ENCODE peak calls at places on chromosomes 3 and 15, in seven cellular contexts. V is endothelial cell of umbilical vein, L is HL-60, Q is SK-N-SH, A is spleen, T is sigmoid colon, H is HCT116. G is an unnamed sample.

GRCh38 chr3:28980631-28981030 is 300.2 kb upstream of the RBMS3 start:
- DNase-seq in V (no peak), L (no peak), Q (no peak), A (no peak), T (no peak), H (no peak), G (no peak)

GRCh38 chr3:61173685-61174084 is 77.6 kb downstream of the FHIT start:
- DNase-seq in V (peak; percentile 4), L (no peak), Q (no peak), A (no peak), T (no peak), H (no peak), G (no peak)

GRCh38 chr3:194756460-194757355 is 71.0 kb downstream of the FAM43A start:
- DNase-seq in V (no peak), L (no peak), Q (peak; percentile 57), A (no peak), T (peak; percentile 81), H (no peak), G (no peak)

GRCh38 chr3:48187579-48188265 is 495 bp downstream of the CDC25A start:
- DNase-seq in V (no peak), L (no peak), Q (peak; percentile 74), A (peak; percentile 91), T (no peak), H (no peak), G (no peak)

GRCh38 chr3:66469220-66469640 is 31.6 kb downstream of the LRIG1 start:
- DNase-seq in V (no peak), L (no peak), Q (no peak), A (no peak), T (no peak), H (no peak), G (no peak)

GRCh38 chr15:58934521-58934920 is 1.0 kb upstream of the SLTM start:
- DNase-seq in V (no peak), L (no peak), Q (no peak), A (no peak), T (no peak), H (peak; percentile 4), G (no peak)

GRCh38 chr3:175149675-175150074 is 290.5 kb downstream of the NAALADL2 start:
- DNase-seq in V (no peak), L (no peak), Q (no peak), A (no peak), T (no peak), H (no peak), G (no peak)

GRCh38 chr15:29316422-29316821 is 46.8 kb upstream of the NSMCE3 start:
- DNase-seq in V (no peak), L (no peak), Q (no peak), A (no peak), T (no peak), H (no peak), G (no peak)

GRCh38 chr15:66100761-66101160 is 152.8 kb downstream of the MEGF11 start:
- DNase-seq in V (no peak), L (no peak), Q (no peak), A (no peak), T (peak; percentile 18), H (no peak), G (no peak)

GRCh38 chr3:28250999-28251398 is 9.6 kb downstream of the CMC1 start:
- DNase-seq in V (no peak), L (peak; percentile 49), Q (no peak), A (no peak), T (no peak), H (no peak), G (no peak)

DNA sequence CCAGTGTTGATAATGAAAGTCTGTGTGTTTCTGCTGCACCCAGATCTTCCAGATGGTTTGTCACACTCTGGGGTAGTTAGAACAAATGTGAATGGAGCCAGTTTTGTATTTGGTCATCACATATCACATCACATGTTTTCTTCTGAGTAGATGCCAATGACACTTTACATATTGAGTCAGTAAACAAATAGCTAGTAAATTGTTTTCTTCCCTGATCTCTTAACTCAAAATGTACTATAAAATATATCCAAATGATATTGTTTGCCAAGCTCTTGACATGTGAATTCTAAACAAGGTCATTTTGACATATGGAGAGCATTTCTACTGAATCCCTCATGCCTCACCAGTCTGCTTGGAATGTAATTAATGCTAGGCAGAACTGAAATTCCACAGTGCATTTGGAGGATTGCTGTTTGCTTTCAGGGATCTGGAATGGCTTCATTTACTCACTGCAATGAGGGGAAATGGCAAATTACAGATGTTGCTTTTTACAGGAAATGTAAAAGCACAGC is 45.0 kb downstream of the PDHB start:
- DNase-seq in V (peak; percentile 58), L (no peak), Q (peak; percentile 47), A (no peak), T (no peak), H (no peak), G (peak; percentile 69)
- TF ChIP-seq POLR2AphosphoS5 in V (no peak), L (no peak), Q (no peak), A (no peak), T (no peak), H (no peak), G (no peak)

GRCh38 chr15:94524565-94524964 is 293.2 kb downstream of the MCTP2 start:
- DNase-seq in V (no peak), L (no peak), Q (no peak), A (no peak), T (no peak), H (peak; percentile 24), G (no peak)

GRCh38 chr15:94522125-94522524 is 290.8 kb downstream of the MCTP2 start:
- DNase-seq in V (no peak), L (no peak), Q (no peak), A (no peak), T (no peak), H (no peak), G (no peak)

GRCh38 chr15:94523873-94524272 is 292.5 kb downstream of the MCTP2 start:
- DNase-seq in V (no peak), L (no peak), Q (peak; percentile 4), A (no peak), T (no peak), H (no peak), G (no peak)

GRCh38 chr15:94526071-94526689 is 294.8 kb downstream of the MCTP2 start:
- DNase-seq in V (no peak), L (no peak), Q (no peak), A (no peak), T (no peak), H (peak; percentile 19), G (no peak)
- TF ChIP-seq POLR2AphosphoS5 in V (no peak), L (no peak), Q (no peak), A (no peak), T (no peak), H (no peak), G (no peak)

DNA sequence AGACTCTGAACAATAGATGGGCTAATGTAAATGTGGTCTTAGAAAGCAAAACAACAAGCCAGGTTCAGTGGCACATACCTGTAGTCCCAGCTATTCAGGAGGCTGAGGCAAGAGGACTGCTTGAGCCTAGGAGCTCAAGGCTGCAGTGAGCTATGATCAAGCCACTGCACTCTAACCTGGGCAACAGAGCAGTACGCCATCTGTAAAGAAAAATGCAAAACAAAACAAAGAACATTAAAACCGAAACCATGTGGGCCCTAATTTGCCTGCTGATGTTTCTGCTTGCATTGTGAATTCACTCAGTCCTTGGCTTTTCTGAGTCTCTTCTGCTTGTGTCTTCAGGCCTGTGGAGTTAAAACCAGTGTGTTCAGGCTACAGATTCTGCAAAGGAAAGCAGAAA is 56.7 kb downstream of the CCNL1 start:
- DNase-seq in V (no peak), L (no peak), Q (no peak), A (no peak), T (no peak), H (no peak), G (no peak)
- TF ChIP-seq POLR2AphosphoS5 in V (no peak), L (no peak), Q (no peak), A (no peak), T (no peak), H (no peak), G (no peak)

GRCh38 chr15:63246691-63247464 is 30.5 kb upstream of the APH1B start:
- DNase-seq in V (no peak), L (peak; percentile 87), Q (no peak), A (no peak), T (peak; percentile 70), H (no peak), G (peak; percentile 75)
- TF ChIP-seq POLR2AphosphoS5 in V (no peak), L (no peak), Q (no peak), A (no peak), T (peak; percentile 56), H (no peak), G (no peak)

GRCh38 chr15:99558571-99558970 is 7.2 kb upstream of the MEF2A start:
- DNase-seq in V (no peak), L (no peak), Q (no peak), A (no peak), T (no peak), H (no peak), G (no peak)

GRCh38 chr15:99556010-99556409 is 9.8 kb upstream of the MEF2A start:
- DNase-seq in V (no peak), L (no peak), Q (peak; percentile 21), A (peak; percentile 77), T (no peak), H (no peak), G (no peak)

GRCh38 chr15:99555089-99555488 is 10.7 kb upstream of the MEF2A start:
- DNase-seq in V (no peak), L (no peak), Q (no peak), A (no peak), T (no peak), H (no peak), G (no peak)

GRCh38 chr15:99556578-99556977 is 9.2 kb upstream of the MEF2A start:
- DNase-seq in V (no peak), L (no peak), Q (no peak), A (no peak), T (no peak), H (no peak), G (no peak)

GRCh38 chr15:99558084-99558483 is 7.7 kb upstream of the MEF2A start:
- DNase-seq in V (no peak), L (no peak), Q (no peak), A (no peak), T (no peak), H (no peak), G (no peak)
- TF ChIP-seq POLR2AphosphoS5 in V (no peak), L (no peak), Q (no peak), A (no peak), T (no peak), H (no peak), G (no peak)

GRCh38 chr3:72114773-72115172 is 329.8 kb upstream of the PROK2 start:
- DNase-seq in V (no peak), L (no peak), Q (no peak), A (no peak), T (no peak), H (no peak), G (no peak)
- TF ChIP-seq POLR2AphosphoS5 in V (no peak), L (no peak), Q (no peak), A (no peak), T (no peak), H (no peak), G (no peak)

G was measured in SK-N-MC.